ENCODE peak calls at places on chromosomes 3 and 15, in seven cellular contexts. P, F, B, S, A, D and T are unnamed samples.
A peak's percentile ranks its signal among the peaks of the same experiment; 100 is the strongest.

GRCh38 chr3:58609990-58610389 is 32.8 kb upstream of the FAM107A start:
- DNase-seq in P (no peak), S (no peak), F (no peak), B (no peak), A (no peak), D (no peak), T (no peak)

GRCh38 chr15:99651023-99651807 is 82.0 kb downstream of the LYSMD4 start:
- DNase-seq in A (no peak), P (no peak), D (peak; percentile 18), S (peak; percentile 74), B (no peak), F (no peak), T (peak; percentile 39)

GRCh38 chr15:69337133-69337532 is 38.4 kb downstream of the PAQR5 start:
- DNase-seq in P (no peak), F (no peak), S (peak; percentile 44), B (no peak), A (no peak), D (no peak), T (no peak)

GRCh38 chr3:15102256-15102655 is 3.3 kb upstream of the RBSN start:
- DNase-seq in F (no peak), A (no peak), B (no peak), S (no peak), P (no peak), D (no peak), T (no peak)

GRCh38 chr3:58013973-58014649 is 5.9 kb downstream of the FLNB start:
- DNase-seq in A (no peak), F (no peak), P (no peak), B (peak; percentile 77), D (peak; percentile 94), S (peak; percentile 90), T (peak; percentile 71)

GRCh38 chr3:94543161-94543560 is 480.3 kb downstream of the NSUN3 start:
- DNase-seq in A (no peak), P (no peak), D (peak; percentile 36), F (no peak), B (no peak), S (no peak), T (no peak)

GRCh38 chr3:12149029-12149428 is 9.7 kb downstream of the TIMP4 start:
- DNase-seq in A (no peak), S (no peak), F (no peak), D (no peak), P (no peak), B (no peak), T (no peak)

GRCh38 chr3:60304103-60304502 is 947.1 kb downstream of the FHIT start:
- DNase-seq in S (peak; percentile 85), P (no peak), F (no peak), B (peak; percentile 13), D (no peak), A (no peak), T (peak; percentile 13)

GRCh38 chr3:48881006-48881405 is 17.7 kb downstream of the SLC25A20 start:
- DNase-seq in S (no peak), B (no peak), A (no peak), F (no peak), D (no peak), P (no peak), T (no peak)

DNA sequence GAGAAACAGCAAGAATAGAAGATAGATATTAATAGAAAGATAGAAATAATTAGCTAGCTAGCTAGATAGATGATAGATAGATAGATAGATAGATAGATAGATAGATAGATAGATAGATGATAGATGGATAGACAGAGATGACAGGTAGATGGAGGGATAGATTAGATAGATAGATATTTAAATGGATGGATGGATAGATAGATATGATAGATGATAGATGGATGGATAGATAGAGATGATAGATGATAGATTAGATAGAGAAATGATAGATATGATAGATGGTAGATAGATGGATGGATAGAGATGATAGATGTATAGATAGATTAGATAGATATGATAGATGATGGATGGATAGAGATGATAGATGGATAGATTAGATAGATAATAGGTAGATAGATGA is 8.3 kb upstream of the ATP10A start:
- DNase-seq in S (no peak), B (no peak), A (no peak), F (no peak), P (no peak), D (no peak), T (no peak)
- H2BK5ac ChIP-seq in S (no peak overlapping the region), B (no peak overlapping the region), A (no peak overlapping the region), F (no peak overlapping the region), P (no peak overlapping the region), D (no peak overlapping the region), T (no peak overlapping the region)

GRCh38 chr3:18441521-18441920 is 16.4 kb upstream of the SATB1 start:
- DNase-seq in B (no peak), F (no peak), D (no peak), S (no peak), A (no peak), P (no peak), T (no peak)

GRCh38 chr3:18439281-18439680 is 14.1 kb upstream of the SATB1 start:
- DNase-seq in D (no peak), F (no peak), B (no peak), S (no peak), P (no peak), A (no peak), T (no peak)

GRCh38 chr3:18442743-18443669 is 17.9 kb upstream of the SATB1 start:
- DNase-seq in D (no peak), S (no peak), B (peak; percentile 51), F (no peak), A (no peak), P (no peak), T (no peak)

GRCh38 chr3:18438586-18438985 is 13.4 kb upstream of the SATB1 start:
- DNase-seq in P (no peak), B (no peak), F (no peak), A (no peak), D (no peak), S (no peak), T (no peak)

DNA sequence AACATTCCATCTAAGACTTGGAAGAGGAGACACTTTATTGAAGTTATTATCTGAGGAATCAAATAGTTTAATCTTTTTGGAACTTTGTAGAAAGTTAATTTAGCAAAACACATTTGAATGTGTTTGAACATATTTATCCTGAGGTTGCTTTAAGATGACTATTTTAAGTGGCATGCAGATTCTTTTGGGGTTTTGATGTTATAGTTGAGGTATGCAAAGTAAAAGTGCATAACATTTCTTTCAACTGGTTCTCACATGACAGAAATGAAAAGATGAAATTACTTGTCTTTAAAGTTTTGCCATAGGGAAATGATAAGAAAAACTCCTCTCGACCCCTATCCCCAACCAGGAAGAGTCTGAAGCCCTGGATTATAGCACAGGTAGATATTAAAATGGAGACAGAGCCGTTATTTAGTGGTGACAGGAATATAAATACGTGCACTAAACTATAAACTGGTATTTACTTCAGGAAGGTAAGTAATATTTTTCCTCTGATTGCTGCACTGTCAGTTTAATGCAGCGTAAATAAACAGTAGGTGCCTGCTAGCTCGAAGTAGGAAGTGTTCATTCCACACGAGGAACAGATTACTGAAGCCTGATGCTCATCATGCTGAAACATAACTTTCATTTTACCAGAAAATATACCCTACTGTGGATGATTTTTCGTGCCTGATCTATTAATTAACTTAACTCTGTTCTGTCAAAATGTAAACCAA is 15.1 kb upstream of the SATB1 start:
- DNase-seq in P (no peak), F (no peak), A (no peak), B (no peak), D (no peak), S (peak; percentile 17), T (no peak)
- H2BK5ac ChIP-seq in P (no peak overlapping the region), F (no peak overlapping the region), A (no peak overlapping the region), B (no peak overlapping the region), D (no peak overlapping the region), S (no peak overlapping the region), T (no peak overlapping the region)

DNA sequence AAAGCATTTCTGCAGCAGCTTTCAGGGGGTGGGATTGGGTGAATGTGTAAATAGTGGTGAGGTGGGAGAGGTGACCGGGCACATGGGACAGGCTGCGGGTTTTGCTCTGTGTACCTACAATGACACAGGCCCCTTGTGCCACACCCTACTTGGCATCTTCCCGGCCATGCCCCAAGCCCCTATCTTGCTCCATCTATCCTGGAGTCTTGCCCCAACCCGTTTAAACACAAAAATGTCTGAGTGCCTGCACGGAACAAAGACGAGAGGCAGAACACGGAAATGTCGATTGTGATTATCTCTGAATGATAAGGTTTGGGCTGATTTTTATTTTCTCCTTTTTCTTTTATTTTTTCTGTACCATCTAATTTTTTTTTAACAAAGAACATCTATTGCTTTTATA is 46.0 kb upstream of the SLC6A1 start:
- DNase-seq in S (no peak), F (no peak), A (no peak), P (no peak), D (no peak), B (no peak), T (no peak)
- H2BK5ac ChIP-seq in S (no peak overlapping the region), F (no peak overlapping the region), A (no peak overlapping the region), P (no peak overlapping the region), D (no peak overlapping the region), B (no peak overlapping the region), T (no peak overlapping the region)

DNA sequence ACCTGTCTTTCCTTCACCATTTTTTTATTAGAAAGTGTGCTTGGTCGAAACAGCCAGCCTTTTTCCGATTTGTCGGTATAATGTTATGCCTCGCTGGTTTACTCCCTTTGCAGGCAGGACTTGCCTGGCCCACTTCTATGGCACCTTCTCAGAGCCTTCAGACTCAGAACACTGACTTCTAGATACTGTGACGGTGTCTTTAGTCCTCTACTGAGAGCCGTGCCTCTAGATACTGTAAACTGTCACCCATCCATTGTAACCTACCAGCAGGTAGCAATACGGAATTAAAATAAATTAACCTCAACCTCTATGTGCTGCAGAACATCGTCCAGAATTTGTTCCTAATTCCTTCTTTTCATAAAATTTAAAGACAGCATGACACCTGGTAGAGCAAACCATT is 247.7 kb upstream of the TTC14 start:
- DNase-seq in P (no peak), F (no peak), A (no peak), B (no peak), S (no peak), D (no peak), T (no peak)
- H2BK5ac ChIP-seq in P (no peak overlapping the region), F (no peak overlapping the region), A (no peak overlapping the region), B (no peak overlapping the region), S (no peak overlapping the region), D (no peak overlapping the region), T (no peak overlapping the region)

DNA sequence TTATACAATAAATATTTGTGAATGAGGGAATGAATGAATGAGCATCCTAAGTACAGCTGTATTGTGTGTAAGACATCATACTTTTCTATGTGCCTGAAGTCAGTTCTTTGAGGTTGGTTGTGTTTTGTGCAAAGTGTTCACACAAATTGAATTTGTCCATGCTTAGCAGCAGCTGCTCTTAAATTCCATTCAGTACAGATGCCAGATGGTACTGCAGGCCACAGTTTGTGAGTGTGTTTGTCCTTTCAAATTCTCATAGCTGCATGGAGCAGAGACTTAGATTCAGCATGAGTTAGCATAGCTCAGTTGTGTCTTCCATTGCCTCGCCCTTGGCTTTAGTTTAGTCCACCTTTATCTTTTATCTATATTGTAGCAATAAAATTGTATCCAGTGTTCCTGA is 3.8 kb upstream of the ZNF385D start:
- DNase-seq in S (no peak), D (no peak), A (no peak), F (no peak), P (no peak), B (no peak), T (no peak)
- H2BK5ac ChIP-seq in S (no peak overlapping the region), D (no peak overlapping the region), A (no peak overlapping the region), F (no peak overlapping the region), P (no peak overlapping the region), B (no peak overlapping the region), T (no peak overlapping the region)